ENCODE peak calls at places on chromosomes 6 and 20, in six cellular contexts. V is GM23338; M is CD8-positive, alpha-beta T cell; R is hepatic stellate cell; S is HuH-7; B is MCF 10A. U is an unnamed sample.

GRCh38 chr6:55983861-55984260 is 108.5 kb upstream of the BMP5 start:
- DNase-seq in B (no peak), S (no peak), V (no peak), R (no peak), M (no peak), U (no peak)

GRCh38 chr6:91098006-91098405 is 511.1 kb upstream of the MAP3K7 start:
- DNase-seq in M (no peak), B (no peak), R (no peak), V (no peak), S (no peak), U (no peak)

GRCh38 chr6:140546640-140547039 is 1172.2 kb upstream of the CITED2 start:
- DNase-seq in M (no peak), V (no peak), S (no peak), B (no peak), R (no peak), U (no peak)

GRCh38 chr6:117919775-117920492 is 12.9 kb downstream of the SLC35F1 start:
- DNase-seq in V (peak), B (peak), S (peak), R (no peak), M (no peak), U (no peak)

GRCh38 chr6:24357336-24358218 is at the start of gene DCDC2:
- DNase-seq in B (no peak), R (no peak), M (peak), S (no peak), V (peak), U (no peak)

GRCh38 chr6:111030008-111031006 is 48.5 kb downstream of the RPF2 start:
- DNase-seq in V (no peak), M (no peak), R (no peak), B (peak), S (peak), U (no peak)

GRCh38 chr20:23918101-23918862 is 38.7 kb upstream of the CST5 start:
- DNase-seq in M (no peak), R (no peak), B (no peak), S (no peak), V (no peak), U (no peak)

GRCh38 chr6:119643866-119644265 is 294.3 kb upstream of the MAN1A1 start:
- DNase-seq in S (no peak), R (no peak), B (no peak), M (no peak), V (no peak), U (no peak)

GRCh38 chr6:19210849-19211590 is 626.1 kb upstream of the ID4 start:
- DNase-seq in B (peak), R (no peak), M (no peak), S (peak), V (peak), U (peak)

GRCh38 chr6:15608406-15608805 is 54.4 kb downstream of the DTNBP1 start:
- DNase-seq in S (no peak), R (peak), V (no peak), M (no peak), B (peak), U (peak)

GRCh38 chr20:5691918-5692618 is 58.1 kb upstream of the SHLD1 start:
- DNase-seq in V (no peak), B (no peak), S (no peak), M (no peak), R (no peak), U (no peak)

GRCh38 chr6:21996425-21997207 is 300.2 kb downstream of the PRL start:
- DNase-seq in B (no peak), R (no peak), V (no peak), M (no peak), S (no peak), U (no peak)

GRCh38 chr6:89313006-89313405 is 2.1 kb downstream of the GABRR2 start:
- DNase-seq in R (peak), V (peak), M (no peak), S (no peak), B (peak), U (peak)

GRCh38 chr6:33620584-33621395 is at the start of gene ITPR3:
- DNase-seq in S (peak), V (peak), R (peak), M (peak), B (peak), U (peak)

GRCh38 chr6:113645576-113645970 is 211.6 kb upstream of the MARCKS start:
- DNase-seq in R (peak), B (peak), V (no peak), M (no peak), S (no peak), U (peak)

GRCh38 chr6:62400521-62401259 is 114.7 kb upstream of the KHDRBS2 start:
- DNase-seq in R (no peak), V (no peak), S (no peak), B (no peak), M (no peak), U (no peak)

GRCh38 chr6:74066168-74066871 is 370.3 kb downstream of the CD109 start:
- DNase-seq in B (peak), V (no peak), R (no peak), M (no peak), S (no peak), U (no peak)

GRCh38 chr6:11033825-11034224 is 10.3 kb downstream of the ELOVL2 start:
- DNase-seq in R (peak), B (no peak), M (no peak), V (no peak), S (no peak), U (peak)

GRCh38 chr6:45156075-45156474 is 172.1 kb upstream of the RUNX2 start:
- DNase-seq in R (no peak), B (no peak), V (no peak), S (peak), M (no peak), U (no peak)

GRCh38 chr20:17571153-17571527 is 1.3 kb downstream of the DSTN start:
- DNase-seq in R (no peak), S (no peak), B (peak), M (no peak), V (no peak), U (no peak)

GRCh38 chr6:5398530-5398929 is 137.2 kb downstream of the FARS2 start:
- DNase-seq in B (peak), V (peak), M (no peak), R (peak), S (peak), U (no peak)

GRCh38 chr6:44297063-44298038 is 15.8 kb downstream of the AARS2 start:
- DNase-seq in M (peak), S (peak), V (peak), B (no peak), R (no peak), U (no peak)

GRCh38 chr6:41294463-41294862 is 8.0 kb upstream of the TREM1 start:
- DNase-seq in M (no peak), B (no peak), V (no peak), R (no peak), S (no peak), U (no peak)

GRCh38 chr20:43430265-43430664 is 27.4 kb upstream of the SRSF6 start:
- DNase-seq in M (no peak), V (peak), B (no peak), S (no peak), R (no peak), U (no peak)

GRCh38 chr20:58781138-58781537 is 69.6 kb downstream of the GNAS-AS1 start:
- DNase-seq in M (no peak), R (no peak), B (no peak), V (no peak), S (no peak), U (no peak)

GRCh38 chr6:19536838-19537237 is 300.3 kb upstream of the ID4 start:
- DNase-seq in B (peak), V (no peak), M (no peak), S (no peak), R (no peak), U (no peak)

GRCh38 chr6:24600903-24601302 is 45.1 kb downstream of the KIAA0319 start:
- DNase-seq in V (peak), M (no peak), S (no peak), B (no peak), R (no peak), U (no peak)

GRCh38 chr6:106913111-106913510 is 61.4 kb downstream of the CD24 start:
- DNase-seq in B (no peak), M (no peak), S (no peak), V (no peak), R (no peak), U (no peak)

GRCh38 chr20:41619360-41620115 is 1.4 kb upstream of the CHD6 start:
- DNase-seq in S (no peak), R (no peak), M (no peak), B (no peak), V (no peak), U (no peak)

GRCh38 chr6:30681696-30682180 is 4.7 kb downstream of the PPP1R18 start:
- DNase-seq in R (no peak), S (no peak), M (no peak), B (no peak), V (no peak), U (no peak)

U was measured in H54.